ENCODE peak calls at places on chromosomes 2 and 18, in five cellular contexts. One of them, this sample, is unnamed.

GRCh38 chr2:62577994-62578836 is 72.2 kb upstream of the TMEM17 start:
- DNase-seq in stimulated activated naive CD8-positive, alpha-beta T cell treated with anti-CD3 and anti-CD28 coated beads, Interleukin-15, Interleukin-2, amounts not matched to agents 100 U/mL and 50 U/mL, for 24 hours: no peak
- DNase-seq in upper lobe of left lung: no peak
- DNase-seq in HCEC 1CT: peak
- DNase-seq in fibroblast of gingiva: peak
- DNase-seq in this sample: peak

GRCh38 chr2:234427081-234428058 is 69.5 kb downstream of the ARL4C start:
- DNase-seq in upper lobe of left lung: no peak
- DNase-seq in fibroblast of gingiva: peak
- DNase-seq in stimulated activated naive CD8-positive, alpha-beta T cell treated with anti-CD3 and anti-CD28 coated beads, Interleukin-15, Interleukin-2, amounts not matched to agents 100 U/mL and 50 U/mL, for 24 hours: peak
- DNase-seq in HCEC 1CT: peak
- DNase-seq in this sample: peak

GRCh38 chr2:69017876-69018275 is 4.9 kb downstream of the ANTXR1 start:
- DNase-seq in fibroblast of gingiva: no peak
- DNase-seq in HCEC 1CT: peak
- DNase-seq in upper lobe of left lung: no peak
- DNase-seq in stimulated activated naive CD8-positive, alpha-beta T cell treated with anti-CD3 and anti-CD28 coated beads, Interleukin-15, Interleukin-2, amounts not matched to agents 100 U/mL and 50 U/mL, for 24 hours: no peak
- DNase-seq in this sample: no peak

GRCh38 chr2:176317246-176318065 is 48.2 kb downstream of the MTX2 start:
- DNase-seq in stimulated activated naive CD8-positive, alpha-beta T cell treated with anti-CD3 and anti-CD28 coated beads, Interleukin-15, Interleukin-2, amounts not matched to agents 100 U/mL and 50 U/mL, for 24 hours: no peak
- DNase-seq in fibroblast of gingiva: peak
- DNase-seq in upper lobe of left lung: no peak
- DNase-seq in HCEC 1CT: no peak
- DNase-seq in this sample: no peak

GRCh38 chr2:113155331-113155730 is 18.4 kb upstream of the PSD4 start:
- DNase-seq in fibroblast of gingiva: no peak
- DNase-seq in HCEC 1CT: no peak
- DNase-seq in upper lobe of left lung: no peak
- DNase-seq in stimulated activated naive CD8-positive, alpha-beta T cell treated with anti-CD3 and anti-CD28 coated beads, Interleukin-15, Interleukin-2, amounts not matched to agents 100 U/mL and 50 U/mL, for 24 hours: no peak
- DNase-seq in this sample: no peak

GRCh38 chr2:58633576-58634365 is 392.6 kb upstream of the FANCL start:
- DNase-seq in fibroblast of gingiva: peak
- DNase-seq in stimulated activated naive CD8-positive, alpha-beta T cell treated with anti-CD3 and anti-CD28 coated beads, Interleukin-15, Interleukin-2, amounts not matched to agents 100 U/mL and 50 U/mL, for 24 hours: no peak
- DNase-seq in upper lobe of left lung: no peak
- DNase-seq in HCEC 1CT: peak
- DNase-seq in this sample: peak

GRCh38 chr2:97712693-97713295 is 582 bp upstream of the ZAP70 start:
- DNase-seq in stimulated activated naive CD8-positive, alpha-beta T cell treated with anti-CD3 and anti-CD28 coated beads, Interleukin-15, Interleukin-2, amounts not matched to agents 100 U/mL and 50 U/mL, for 24 hours: peak
- DNase-seq in fibroblast of gingiva: no peak
- DNase-seq in HCEC 1CT: no peak
- DNase-seq in upper lobe of left lung: no peak
- DNase-seq in this sample: no peak

GRCh38 chr2:240211598-240212424 is 71.4 kb upstream of the OTOS start:
- DNase-seq in HCEC 1CT: no peak
- DNase-seq in upper lobe of left lung: peak
- DNase-seq in stimulated activated naive CD8-positive, alpha-beta T cell treated with anti-CD3 and anti-CD28 coated beads, Interleukin-15, Interleukin-2, amounts not matched to agents 100 U/mL and 50 U/mL, for 24 hours: no peak
- DNase-seq in fibroblast of gingiva: no peak
- DNase-seq in this sample: no peak

GRCh38 chr2:19312949-19313348 is 45.5 kb downstream of the OSR1 start:
- DNase-seq in fibroblast of gingiva: peak
- DNase-seq in stimulated activated naive CD8-positive, alpha-beta T cell treated with anti-CD3 and anti-CD28 coated beads, Interleukin-15, Interleukin-2, amounts not matched to agents 100 U/mL and 50 U/mL, for 24 hours: no peak
- DNase-seq in HCEC 1CT: peak
- DNase-seq in upper lobe of left lung: no peak
- DNase-seq in this sample: peak

GRCh38 chr2:95115418-95115817 is 6.2 kb downstream of the MRPS5 start:
- DNase-seq in upper lobe of left lung: peak
- DNase-seq in stimulated activated naive CD8-positive, alpha-beta T cell treated with anti-CD3 and anti-CD28 coated beads, Interleukin-15, Interleukin-2, amounts not matched to agents 100 U/mL and 50 U/mL, for 24 hours: peak
- DNase-seq in HCEC 1CT: peak
- DNase-seq in fibroblast of gingiva: peak
- DNase-seq in this sample: peak

GRCh38 chr18:11996907-11997306 is 15.6 kb downstream of the IMPA2 start:
- DNase-seq in fibroblast of gingiva: no peak
- DNase-seq in upper lobe of left lung: no peak
- DNase-seq in stimulated activated naive CD8-positive, alpha-beta T cell treated with anti-CD3 and anti-CD28 coated beads, Interleukin-15, Interleukin-2, amounts not matched to agents 100 U/mL and 50 U/mL, for 24 hours: no peak
- DNase-seq in HCEC 1CT: no peak
- DNase-seq in this sample: no peak

GRCh38 chr18:39345321-39345720 is 1779.7 kb upstream of the CELF4 start:
- DNase-seq in fibroblast of gingiva: peak
- DNase-seq in upper lobe of left lung: no peak
- DNase-seq in stimulated activated naive CD8-positive, alpha-beta T cell treated with anti-CD3 and anti-CD28 coated beads, Interleukin-15, Interleukin-2, amounts not matched to agents 100 U/mL and 50 U/mL, for 24 hours: no peak
- DNase-seq in HCEC 1CT: peak
- DNase-seq in this sample: peak

GRCh38 chr2:207491086-207491485 is 38.7 kb upstream of the CREB1 start:
- DNase-seq in HCEC 1CT: no peak
- DNase-seq in fibroblast of gingiva: no peak
- DNase-seq in stimulated activated naive CD8-positive, alpha-beta T cell treated with anti-CD3 and anti-CD28 coated beads, Interleukin-15, Interleukin-2, amounts not matched to agents 100 U/mL and 50 U/mL, for 24 hours: no peak
- DNase-seq in upper lobe of left lung: no peak
- DNase-seq in this sample: no peak

GRCh38 chr18:48992791-48993555 is 42.2 kb upstream of the SMAD7 start:
- DNase-seq in upper lobe of left lung: peak
- DNase-seq in stimulated activated naive CD8-positive, alpha-beta T cell treated with anti-CD3 and anti-CD28 coated beads, Interleukin-15, Interleukin-2, amounts not matched to agents 100 U/mL and 50 U/mL, for 24 hours: no peak
- DNase-seq in HCEC 1CT: no peak
- DNase-seq in fibroblast of gingiva: no peak
- DNase-seq in this sample: no peak